ENCODE peak calls at places on chromosomes 3 and 15, in nine cellular contexts. I is fibroblast of lung; D is breast epithelium; C is ELR; G is T47D; Y is lower leg skin; Z is left lung; P is activated CD8-positive, alpha-beta memory T cell treated with anti-CD3 and anti-CD28 coated beads, Interleukin-2, amount 10 ng/mL, durations not matched to agents 7 days and 5 days; H is adipocyte. W is an unnamed sample.

GRCh38 chr3:111932962-111933361 is 45.9 kb upstream of the ABHD10 start:
- DNase-seq in P (no peak), H (no peak), D (no peak), Z (no peak), G (no peak), C (no peak), Y (no peak), I (no peak), W (no peak)

GRCh38 chr3:19717736-19718135 is 216.3 kb downstream of the EFHB start:
- DNase-seq in Z (no peak), D (no peak), I (no peak), P (no peak), Y (no peak), G (no peak), C (no peak), H (no peak), W (no peak)

GRCh38 chr3:125129512-125129962 is 73.7 kb upstream of the HEG1 start:
- DNase-seq in D (no peak), Z (no peak), P (no peak), G (no peak), Y (peak), I (peak), H (peak), C (peak), W (peak)

GRCh38 chr3:127604035-127604434 is 5.8 kb downstream of the MCM2 start:
- DNase-seq in P (no peak), Z (no peak), H (no peak), G (no peak), D (no peak), C (no peak), Y (no peak), I (no peak), W (no peak)

GRCh38 chr3:49205154-49205788 is 33.9 kb downstream of the KLHDC8B start:
- DNase-seq in D (no peak), Z (no peak), Y (no peak), P (no peak), I (no peak), H (no peak), C (no peak), G (no peak), W (no peak)

GRCh38 chr3:24929521-24929920 is 434.9 kb upstream of the THRB start:
- DNase-seq in H (peak), Z (no peak), D (no peak), Y (no peak), P (no peak), I (no peak), G (no peak), C (no peak), W (no peak)

GRCh38 chr3:17442332-17443049 is 299.9 kb downstream of the TBC1D5 start:
- DNase-seq in H (no peak), P (no peak), D (no peak), G (no peak), Y (no peak), Z (no peak), I (peak), C (peak), W (no peak)

GRCh38 chr3:197298858-197299854 is 744 bp upstream of the DLG1 start:
- DNase-seq in C (no peak), P (peak), G (peak), Y (no peak), D (peak), H (no peak), I (peak), Z (peak), W (peak)

GRCh38 chr3:11910971-11911531 is 64.4 kb upstream of the TAMM41 start:
- DNase-seq in I (no peak), Z (no peak), C (peak), G (no peak), Y (no peak), H (no peak), P (no peak), D (no peak), W (no peak)

GRCh38 chr3:190883973-190884832 is 21.7 kb upstream of the GMNC start:
- DNase-seq in I (peak), D (no peak), H (peak), G (peak), Z (no peak), Y (peak), P (peak), C (peak), W (peak)

GRCh38 chr3:58707390-58707930 is 40.9 kb upstream of the FAM3D start:
- DNase-seq in C (no peak), Z (no peak), P (no peak), D (no peak), I (no peak), H (no peak), Y (no peak), G (no peak), W (no peak)

GRCh38 chr3:63814300-63814699 is 4.8 kb upstream of the C3orf49 start:
- DNase-seq in G (no peak), D (no peak), C (peak), P (no peak), H (peak), Y (no peak), I (peak), Z (no peak), W (no peak)

GRCh38 chr3:162489853-162490252 is 993.2 kb downstream of the OTOL1 start:
- DNase-seq in C (no peak), G (peak), D (no peak), Z (no peak), H (no peak), P (no peak), I (peak), Y (no peak), W (no peak)

GRCh38 chr15:53978248-53978906 is at the start of gene UNC13C:
- DNase-seq in C (no peak), P (no peak), I (no peak), Y (no peak), H (peak), G (no peak), D (peak), Z (peak), W (no peak)

GRCh38 chr15:52118969-52119749 is 6.6 kb upstream of the BCL2L10 start:
- DNase-seq in P (no peak), C (no peak), Y (no peak), H (no peak), Z (no peak), D (no peak), G (no peak), I (no peak), W (no peak)